ENCODE peak calls at places on chromosomes 1 and 21, in five cellular contexts. One of them, this sample, is unnamed.

GRCh38 chr1:36599828-36600227 is 117.1 kb upstream of the CSF3R start:
- DNase-seq in neuronal stem cell: no peak
- DNase-seq in lower lobe of right lung: no peak
- DNase-seq in HFF-Myc: no peak
- DNase-seq in left ventricle myocardium inferior: no peak
- DNase-seq in this sample: no peak

GRCh38 chr1:176119549-176119948 is 87.5 kb downstream of the COP1 start:
- DNase-seq in left ventricle myocardium inferior: no peak
- DNase-seq in lower lobe of right lung: no peak
- DNase-seq in HFF-Myc: no peak
- DNase-seq in neuronal stem cell: no peak
- DNase-seq in this sample: no peak

GRCh38 chr1:43614211-43614610 is 35.7 kb upstream of the KDM4A start:
- DNase-seq in HFF-Myc: no peak
- DNase-seq in neuronal stem cell: no peak
- DNase-seq in lower lobe of right lung: peak; percentile 33
- DNase-seq in left ventricle myocardium inferior: no peak
- DNase-seq in this sample: no peak

GRCh38 chr1:36807262-36807661 is 227.1 kb downstream of the GRIK3 start:
- DNase-seq in left ventricle myocardium inferior: no peak
- DNase-seq in lower lobe of right lung: no peak
- DNase-seq in HFF-Myc: no peak
- DNase-seq in neuronal stem cell: no peak
- DNase-seq in this sample: no peak

GRCh38 chr1:11777653-11778322 is 15.8 kb downstream of the C1orf167 start:
- DNase-seq in lower lobe of right lung: no peak
- DNase-seq in neuronal stem cell: no peak
- DNase-seq in left ventricle myocardium inferior: no peak
- DNase-seq in HFF-Myc: no peak
- DNase-seq in this sample: no peak

GRCh38 chr1:202037706-202038296 is 27.4 kb downstream of the ELF3 start:
- DNase-seq in HFF-Myc: no peak
- DNase-seq in neuronal stem cell: no peak
- DNase-seq in lower lobe of right lung: no peak
- DNase-seq in left ventricle myocardium inferior: no peak
- DNase-seq in this sample: no peak

GRCh38 chr1:73637275-73637674 is 560.7 kb downstream of the LRRIQ3 start:
- DNase-seq in neuronal stem cell: no peak
- DNase-seq in lower lobe of right lung: no peak
- DNase-seq in HFF-Myc: no peak
- DNase-seq in left ventricle myocardium inferior: no peak
- DNase-seq in this sample: no peak

GRCh38 chr1:177119311-177119710 is 45.2 kb downstream of the ASTN1 start:
- DNase-seq in left ventricle myocardium inferior: no peak
- DNase-seq in HFF-Myc: no peak
- DNase-seq in neuronal stem cell: no peak
- DNase-seq in lower lobe of right lung: no peak
- DNase-seq in this sample: no peak

GRCh38 chr21:17780539-17780938 is 38.6 kb downstream of the C21orf91 start:
- DNase-seq in left ventricle myocardium inferior: no peak
- DNase-seq in HFF-Myc: no peak
- DNase-seq in neuronal stem cell: no peak
- DNase-seq in lower lobe of right lung: no peak
- DNase-seq in this sample: no peak

GRCh38 chr21:41477641-41478318 is 30.2 kb downstream of the TMPRSS2 start:
- DNase-seq in left ventricle myocardium inferior: no peak
- DNase-seq in lower lobe of right lung: no peak
- DNase-seq in neuronal stem cell: peak; percentile 31
- DNase-seq in HFF-Myc: no peak
- DNase-seq in this sample: no peak

GRCh38 chr1:65255088-65256050 is 54.0 kb upstream of the DNAJC6 start:
- DNase-seq in neuronal stem cell: no peak
- DNase-seq in HFF-Myc: no peak
- DNase-seq in left ventricle myocardium inferior: no peak
- DNase-seq in lower lobe of right lung: no peak
- DNase-seq in this sample: no peak

GRCh38 chr1:205772607-205773032 is 2.7 kb downstream of the RAB29 start:
- DNase-seq in neuronal stem cell: no peak
- DNase-seq in lower lobe of right lung: no peak
- DNase-seq in HFF-Myc: no peak
- DNase-seq in left ventricle myocardium inferior: no peak
- DNase-seq in this sample: no peak

GRCh38 chr1:85847356-85847755 is 139.1 kb upstream of the ZNHIT6 start:
- DNase-seq in lower lobe of right lung: no peak
- DNase-seq in left ventricle myocardium inferior: no peak
- DNase-seq in HFF-Myc: no peak
- DNase-seq in neuronal stem cell: no peak
- DNase-seq in this sample: no peak

GRCh38 chr1:21644348-21644747 is 24.8 kb downstream of the RAP1GAP start:
- DNase-seq in neuronal stem cell: no peak
- DNase-seq in HFF-Myc: no peak
- DNase-seq in left ventricle myocardium inferior: no peak
- DNase-seq in lower lobe of right lung: no peak
- DNase-seq in this sample: no peak

GRCh38 chr21:22145555-22145954 is 1147.3 kb downstream of the NCAM2 start:
- DNase-seq in left ventricle myocardium inferior: no peak
- DNase-seq in neuronal stem cell: no peak
- DNase-seq in HFF-Myc: no peak
- DNase-seq in lower lobe of right lung: no peak
- DNase-seq in this sample: no peak
- H3K4me3 ChIP-seq in left ventricle myocardium inferior: no peak overlapping the region
- H3K4me3 ChIP-seq in neuronal stem cell: no peak overlapping the region
- H3K4me3 ChIP-seq in HFF-Myc: no peak overlapping the region
- H3K4me3 ChIP-seq in lower lobe of right lung: no peak overlapping the region
- H3K4me3 ChIP-seq in this sample: no peak overlapping the region

DNA sequence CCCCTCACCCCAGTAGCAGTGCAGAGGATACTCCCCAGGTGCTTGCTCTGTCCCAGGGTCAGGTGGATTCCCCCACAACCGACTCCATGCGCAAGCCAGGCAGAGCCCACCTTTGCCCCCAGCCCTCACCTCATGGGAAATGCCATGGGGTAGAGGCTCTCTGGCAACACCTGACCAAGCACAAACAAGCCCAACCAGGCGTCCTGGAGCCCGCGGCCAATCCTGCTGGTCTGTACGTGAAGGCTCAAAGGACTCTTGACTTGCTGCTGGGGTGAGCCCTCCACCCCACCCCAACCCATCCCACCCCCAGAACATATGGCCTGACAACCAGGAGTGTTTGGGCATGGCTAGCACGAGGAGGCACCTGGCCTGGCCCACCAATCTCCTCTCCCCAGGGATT is 1.8 kb downstream of the ADGRB2 start:
- DNase-seq in lower lobe of right lung: no peak
- DNase-seq in neuronal stem cell: no peak
- DNase-seq in left ventricle myocardium inferior: no peak
- DNase-seq in HFF-Myc: no peak
- DNase-seq in this sample: no peak
- H3K4me3 ChIP-seq in lower lobe of right lung: no peak overlapping the region
- H3K4me3 ChIP-seq in neuronal stem cell: peak overlapping the region; percentile 90
- H3K4me3 ChIP-seq in left ventricle myocardium inferior: peak overlapping the region; percentile 72
- H3K4me3 ChIP-seq in HFF-Myc: peak overlapping the region; percentile 55
- H3K4me3 ChIP-seq in this sample: no peak overlapping the region

DNA sequence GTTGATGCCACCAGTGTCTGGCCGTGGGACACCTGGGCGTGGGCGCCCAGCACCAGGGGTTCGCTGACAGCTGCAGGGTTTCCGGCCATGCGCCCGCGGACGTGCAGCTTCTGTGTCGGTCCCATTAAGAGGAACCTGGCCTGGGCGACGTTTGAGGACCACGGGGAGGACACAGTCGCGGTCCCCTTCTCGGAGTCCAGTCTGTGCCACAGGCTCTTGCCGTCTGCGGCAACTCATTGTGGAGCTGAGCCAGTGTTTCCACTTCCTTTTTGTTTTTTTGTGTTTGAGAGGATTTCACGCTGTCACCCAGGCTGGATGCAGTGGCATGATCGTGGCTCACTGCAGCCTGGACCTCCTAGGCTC is 1.6 kb upstream of the C1orf159 start:
- DNase-seq in lower lobe of right lung: peak; percentile 49
- DNase-seq in left ventricle myocardium inferior: peak; percentile 13
- DNase-seq in neuronal stem cell: no peak
- DNase-seq in HFF-Myc: no peak
- DNase-seq in this sample: no peak
- H3K4me3 ChIP-seq in lower lobe of right lung: no peak overlapping the region
- H3K4me3 ChIP-seq in left ventricle myocardium inferior: no peak overlapping the region
- H3K4me3 ChIP-seq in neuronal stem cell: no peak overlapping the region
- H3K4me3 ChIP-seq in HFF-Myc: no peak overlapping the region
- H3K4me3 ChIP-seq in this sample: no peak overlapping the region

GRCh38 chr1:204751480-204751879 is 65.9 kb upstream of the LRRN2 start:
- DNase-seq in HFF-Myc: no peak
- DNase-seq in neuronal stem cell: no peak
- DNase-seq in lower lobe of right lung: no peak
- DNase-seq in left ventricle myocardium inferior: no peak
- DNase-seq in this sample: no peak

GRCh38 chr1:204756349-204756748 is 70.8 kb upstream of the LRRN2 start:
- DNase-seq in HFF-Myc: no peak
- DNase-seq in neuronal stem cell: no peak
- DNase-seq in lower lobe of right lung: no peak
- DNase-seq in left ventricle myocardium inferior: no peak
- DNase-seq in this sample: no peak

GRCh38 chr1:204752688-204753040 is 67.1 kb upstream of the LRRN2 start:
- DNase-seq in HFF-Myc: no peak
- DNase-seq in neuronal stem cell: no peak
- DNase-seq in left ventricle myocardium inferior: no peak
- DNase-seq in lower lobe of right lung: no peak
- DNase-seq in this sample: no peak

GRCh38 chr1:204754821-204755220 is 69.3 kb upstream of the LRRN2 start:
- DNase-seq in lower lobe of right lung: no peak
- DNase-seq in HFF-Myc: no peak
- DNase-seq in neuronal stem cell: no peak
- DNase-seq in left ventricle myocardium inferior: no peak
- DNase-seq in this sample: no peak

DNA sequence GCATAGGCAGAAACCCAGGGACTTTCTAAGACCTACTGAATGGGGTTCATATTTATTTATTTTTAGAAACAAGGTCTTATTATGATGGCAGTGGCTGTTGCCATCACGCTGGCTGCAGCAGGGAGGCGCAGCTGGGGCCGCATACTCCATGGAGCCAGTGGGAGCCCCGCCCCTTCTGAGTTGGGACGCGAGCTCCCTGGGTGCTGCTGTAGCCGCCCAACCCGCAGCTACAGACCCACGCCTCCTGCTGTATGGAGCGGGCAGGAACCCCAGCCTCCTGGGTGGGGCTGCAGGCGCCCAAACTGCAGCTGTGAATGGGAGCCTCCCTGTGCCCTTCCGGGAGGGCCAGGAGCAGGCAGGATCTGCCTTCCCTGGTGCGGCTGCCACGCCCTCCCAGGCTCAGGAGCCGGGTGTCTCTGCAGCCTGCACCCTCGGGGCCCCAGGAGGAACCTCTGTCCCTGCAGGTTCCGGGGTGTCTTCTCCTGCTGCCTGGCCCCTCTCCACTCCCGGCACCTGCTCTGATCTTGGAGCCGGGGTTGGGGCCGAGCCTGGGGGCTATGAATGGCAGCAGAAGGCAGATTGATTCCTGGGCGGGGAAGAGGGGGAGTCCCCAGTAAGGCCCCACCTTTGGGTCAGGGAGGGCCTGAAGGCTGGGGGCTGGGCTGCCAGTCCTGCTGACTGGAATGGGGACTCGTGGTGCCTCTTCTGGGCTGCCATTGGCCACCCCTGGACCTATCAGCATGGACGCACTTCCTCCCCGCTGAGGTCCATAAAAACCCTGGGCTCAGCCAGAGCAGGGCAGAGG is 66.5 kb upstream of the LRRN2 start:
- DNase-seq in left ventricle myocardium inferior: no peak
- DNase-seq in HFF-Myc: no peak
- DNase-seq in lower lobe of right lung: no peak
- DNase-seq in neuronal stem cell: no peak
- DNase-seq in this sample: no peak
- H3K4me3 ChIP-seq in left ventricle myocardium inferior: no peak overlapping the region
- H3K4me3 ChIP-seq in HFF-Myc: no peak overlapping the region
- H3K4me3 ChIP-seq in lower lobe of right lung: no peak overlapping the region
- H3K4me3 ChIP-seq in neuronal stem cell: peak overlapping the region; percentile 56
- H3K4me3 ChIP-seq in this sample: no peak overlapping the region

GRCh38 chr1:200029035-200029623 is 1.6 kb downstream of the NR5A2 start:
- DNase-seq in left ventricle myocardium inferior: no peak
- DNase-seq in neuronal stem cell: peak; percentile 51
- DNase-seq in lower lobe of right lung: no peak
- DNase-seq in HFF-Myc: no peak
- DNase-seq in this sample: no peak
- H3K4me3 ChIP-seq in left ventricle myocardium inferior: peak overlapping the region; percentile 63
- H3K4me3 ChIP-seq in neuronal stem cell: peak overlapping the region; percentile 79
- H3K4me3 ChIP-seq in lower lobe of right lung: peak overlapping the region; percentile 57
- H3K4me3 ChIP-seq in HFF-Myc: peak overlapping the region; percentile 20
- H3K4me3 ChIP-seq in this sample: peak overlapping the region; percentile 24

DNA sequence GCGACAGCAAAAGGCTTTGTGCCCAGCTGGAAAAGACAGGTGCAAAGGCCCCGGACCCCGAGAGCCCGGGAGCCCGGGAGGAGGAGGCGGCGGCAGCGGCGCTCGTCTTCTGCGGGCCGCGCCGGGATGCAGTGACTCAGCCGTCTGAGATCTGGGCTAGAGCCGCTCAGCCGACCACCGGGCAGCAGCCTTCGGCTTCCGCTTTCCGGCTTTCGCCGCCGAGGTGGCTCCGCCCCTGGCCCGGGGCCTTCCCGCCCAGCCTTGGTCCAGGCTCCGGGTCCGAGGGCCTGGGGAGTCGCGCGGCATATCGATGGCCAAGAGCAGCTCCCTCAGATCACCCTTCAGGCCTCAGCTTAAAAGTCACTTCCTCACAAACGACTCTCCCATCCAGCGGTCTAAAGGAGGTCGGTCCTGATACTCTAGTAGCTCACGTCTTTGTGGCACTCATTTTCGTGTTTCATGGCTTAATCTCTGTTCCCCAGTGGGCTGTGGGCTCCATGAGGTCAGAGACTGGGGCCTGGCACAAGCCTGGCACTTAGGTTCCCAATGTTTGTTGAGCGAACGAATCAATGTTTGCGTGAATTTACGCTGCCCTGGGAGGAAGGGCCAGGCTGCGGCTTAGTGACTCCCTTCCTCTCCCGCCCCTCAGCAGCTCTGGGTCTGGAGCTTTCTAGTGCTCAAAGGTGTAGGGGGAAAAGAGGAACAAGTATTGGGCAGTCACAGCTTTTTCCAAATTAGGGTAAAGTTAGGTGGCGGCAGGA is at the start of gene PHTF1:
- DNase-seq in lower lobe of right lung: peak; percentile 88
- DNase-seq in HFF-Myc: no peak
- DNase-seq in left ventricle myocardium inferior: peak; percentile 71
- DNase-seq in neuronal stem cell: peak; percentile 73
- DNase-seq in this sample: peak; percentile 83
- H3K4me3 ChIP-seq in lower lobe of right lung: peak within 1 kb of the TSS; percentile 93
- H3K4me3 ChIP-seq in HFF-Myc: peak within 1 kb of the TSS; percentile 73
- H3K4me3 ChIP-seq in left ventricle myocardium inferior: peak within 1 kb of the TSS; percentile 95
- H3K4me3 ChIP-seq in neuronal stem cell: peak within 1 kb of the TSS; percentile 91
- H3K4me3 ChIP-seq in this sample: peak within 1 kb of the TSS; percentile 95

DNA sequence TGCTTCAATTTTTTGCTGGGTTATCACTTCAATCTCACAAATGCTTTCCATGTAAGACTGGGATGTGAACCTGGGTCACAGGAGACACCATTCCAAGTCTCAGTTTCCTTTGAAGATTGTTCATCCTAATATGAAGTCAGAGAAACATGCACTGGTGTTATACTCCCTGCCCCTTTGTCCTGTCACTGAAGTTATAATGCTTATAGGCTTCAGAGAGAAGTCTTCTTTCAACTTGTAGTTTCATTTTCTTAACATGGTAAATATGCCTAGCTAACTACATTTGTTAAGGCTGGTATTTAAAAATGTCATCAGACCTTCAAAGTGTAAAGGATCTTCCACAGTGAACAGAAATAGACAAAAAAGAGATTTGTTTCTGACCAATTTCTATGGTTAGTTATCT is 1195.9 kb downstream of the MRPL39 start:
- DNase-seq in left ventricle myocardium inferior: no peak
- DNase-seq in neuronal stem cell: no peak
- DNase-seq in lower lobe of right lung: no peak
- DNase-seq in HFF-Myc: no peak
- DNase-seq in this sample: no peak
- H3K4me3 ChIP-seq in left ventricle myocardium inferior: no peak overlapping the region
- H3K4me3 ChIP-seq in neuronal stem cell: no peak overlapping the region
- H3K4me3 ChIP-seq in lower lobe of right lung: no peak overlapping the region
- H3K4me3 ChIP-seq in HFF-Myc: no peak overlapping the region
- H3K4me3 ChIP-seq in this sample: no peak overlapping the region